ENCODE peak calls at places on chromosomes 2 and 18, in seven cellular contexts. V is esophagus squamous epithelium, S is T-helper 9 cell, X is amygdala, I is HTR-8/SVneo, O is activated T-cell treated with anti-CD3 and anti-CD28 coated beads for 1 hour, H is mucosa of descending colon. Y is an unnamed sample.

GRCh38 chr18:11859903-11860407 is 8.7 kb downstream of the CHMP1B start:
- DNase-seq in V (no peak), S (no peak), X (no peak), I (peak), O (no peak), H (no peak), Y (no peak)

GRCh38 chr2:159637988-159638501 is 21.7 kb upstream of the BAZ2B start:
- DNase-seq in V (no peak), S (no peak), X (no peak), I (no peak), O (no peak), H (no peak), Y (no peak)

GRCh38 chr2:20169796-20170467 is 55.0 kb downstream of the SDC1 start:
- DNase-seq in V (no peak), S (no peak), X (no peak), I (no peak), O (no peak), H (no peak), Y (no peak)

GRCh38 chr2:239289545-239289944 is 111.3 kb downstream of the HDAC4 start:
- DNase-seq in V (no peak), S (no peak), X (no peak), I (no peak), O (no peak), H (peak), Y (no peak)

GRCh38 chr2:223169830-223170605 is 118.0 kb downstream of the KCNE4 start:
- DNase-seq in V (no peak), S (no peak), X (no peak), I (no peak), O (no peak), H (no peak), Y (no peak)

GRCh38 chr2:98445708-98446577 is 1.3 kb downstream of the INPP4A start:
- DNase-seq in V (no peak), S (no peak), X (no peak), I (no peak), O (no peak), H (no peak), Y (no peak)

GRCh38 chr2:224449212-224450147 is 47.6 kb upstream of the FAM124B start:
- DNase-seq in V (no peak), S (no peak), X (no peak), I (peak), O (no peak), H (no peak), Y (peak)

GRCh38 chr18:12598181-12598921 is 59.6 kb downstream of the SPIRE1 start:
- DNase-seq in V (no peak), S (no peak), X (no peak), I (no peak), O (no peak), H (no peak), Y (no peak)

GRCh38 chr18:45689386-45689785 is 34.6 kb upstream of the SLC14A1 start:
- DNase-seq in V (no peak), S (no peak), X (no peak), I (no peak), O (no peak), H (no peak), Y (no peak)

Y was measured in iPS-NIHi11.